ENCODE peak calls at places on chromosomes 6 and 20, in seven cellular contexts. I is IMR-90, C is A549, J is adrenal gland, H is GM12878, R is HepG2, T is heart left ventricle. W is an unnamed sample. For H3K4me1, the result is how much of the 10 kb centered on the place peaks cover.

GRCh38 chr6:137728386-137729349 is 138.4 kb upstream of the TNFAIP3 start:
- DNase-seq in I (peak), C (peak), J (peak), H (no peak), R (peak), T (no peak), W (no peak)

GRCh38 chr20:19943021-19943659 is 74.0 kb upstream of the NAA20 start:
- DNase-seq in I (no peak), C (no peak), J (no peak), H (no peak), R (no peak), T (no peak), W (no peak)

GRCh38 chr6:1554881-1555569 is 54.7 kb upstream of the FOXC1 start:
- DNase-seq in I (peak), C (peak), J (peak), H (no peak), R (no peak), T (peak), W (peak)

GRCh38 chr20:56362833-56363413 is 4.1 kb downstream of the FAM210B start:
- DNase-seq in I (peak), C (no peak), J (peak), H (no peak), R (no peak), T (peak), W (no peak)

GRCh38 chr20:61886721-61887658 is 178.7 kb downstream of the TAF4 start:
- DNase-seq in I (peak), C (peak), J (peak), H (no peak), R (peak), T (no peak), W (peak)

GRCh38 chr6:40349092-40349491 is 238.1 kb downstream of the LRFN2 start:
- DNase-seq in I (no peak), C (no peak), J (no peak), H (no peak), R (no peak), T (no peak), W (no peak)

GRCh38 chr6:26199773-26200728 is 112.8 kb downstream of the HFE start:
- DNase-seq in I (peak), C (no peak), J (peak), H (no peak), R (no peak), T (no peak), W (no peak)

GRCh38 chr20:37396520-37397075 is 50.7 kb downstream of the SRC start:
- DNase-seq in I (no peak), C (no peak), J (no peak), H (no peak), R (no peak), T (no peak), W (no peak)

GRCh38 chr6:22008248-22008836 is 288.5 kb downstream of the PRL start:
- DNase-seq in I (peak), C (peak), J (no peak), H (no peak), R (no peak), T (no peak), W (no peak)

GRCh38 chr6:87756858-87757257 is 54.8 kb upstream of the AKIRIN2 start:
- DNase-seq in I (peak), C (peak), J (no peak), H (peak), R (no peak), T (no peak), W (no peak)

GRCh38 chr6:75608304-75608703 is 6.6 kb downstream of the SENP6 start:
- DNase-seq in I (no peak), C (no peak), J (no peak), H (no peak), R (no peak), T (no peak), W (no peak)
- H3K4me1 ChIP-seq in I (under half), C (under half), J (under half), H (under half), R (half or more), T (under half), W (under half)

DNA sequence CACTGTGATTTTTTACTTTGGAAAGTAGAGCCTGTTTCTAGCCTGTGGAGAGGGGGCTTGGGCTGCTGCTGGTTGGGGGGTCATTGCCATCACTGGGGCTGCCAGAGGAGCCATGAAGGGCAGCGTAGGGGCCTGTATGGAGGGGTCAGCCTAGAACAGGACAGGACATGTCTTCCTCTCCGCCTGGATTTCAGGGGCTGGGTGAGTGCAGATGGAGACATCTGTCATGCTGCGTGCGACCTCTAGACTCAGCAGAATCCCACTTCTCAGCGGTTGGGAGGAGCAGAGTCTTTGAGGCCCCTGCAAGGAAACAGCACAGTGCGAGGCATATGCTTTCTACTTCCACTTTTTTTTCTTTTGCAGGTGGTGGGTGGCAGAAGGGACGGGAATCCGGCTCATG is 68.0 kb downstream of the EZR start:
- DNase-seq in I (no peak), C (no peak), J (no peak), H (no peak), R (no peak), T (no peak), W (no peak)
- TF ChIP-seq POLR2A in I (no peak), C (no peak), J (no peak), H (no peak), R (no peak), T (no peak), W (no peak)

GRCh38 chr20:3696200-3696599 is 14.4 kb upstream of the ADAM33 start:
- DNase-seq in I (no peak), C (no peak), J (no peak), H (no peak), R (no peak), T (no peak), W (no peak)
- TF ChIP-seq CTCF in I (peak), C (peak), J (peak), H (peak), R (peak), T (peak), W (no peak)

DNA sequence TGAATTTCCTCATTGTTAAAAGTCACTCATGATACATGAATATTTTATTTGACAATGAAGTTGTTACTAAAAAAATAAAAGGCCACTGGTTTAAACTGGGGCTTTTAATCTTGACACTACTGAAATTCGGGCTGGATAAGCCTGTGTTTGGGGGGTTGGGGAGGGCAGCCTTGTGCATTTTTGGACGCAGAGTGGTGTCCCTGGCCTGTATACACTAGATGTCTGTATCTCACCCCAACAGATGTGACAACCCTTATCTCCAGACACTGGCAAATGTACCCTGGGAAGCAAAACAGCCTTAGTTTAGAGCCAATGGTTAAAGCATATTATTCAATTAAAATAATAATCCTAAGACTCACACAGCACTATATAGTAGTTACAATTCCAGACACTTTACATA is 24.8 kb downstream of the MAN1A1 start:
- DNase-seq in I (no peak), C (no peak), J (no peak), H (no peak), R (no peak), T (no peak), W (no peak)
- H3K4me1 ChIP-seq in I (under half), C (under half), J (under half), H (under half), R (half or more), T (under half), W (under half)

DNA sequence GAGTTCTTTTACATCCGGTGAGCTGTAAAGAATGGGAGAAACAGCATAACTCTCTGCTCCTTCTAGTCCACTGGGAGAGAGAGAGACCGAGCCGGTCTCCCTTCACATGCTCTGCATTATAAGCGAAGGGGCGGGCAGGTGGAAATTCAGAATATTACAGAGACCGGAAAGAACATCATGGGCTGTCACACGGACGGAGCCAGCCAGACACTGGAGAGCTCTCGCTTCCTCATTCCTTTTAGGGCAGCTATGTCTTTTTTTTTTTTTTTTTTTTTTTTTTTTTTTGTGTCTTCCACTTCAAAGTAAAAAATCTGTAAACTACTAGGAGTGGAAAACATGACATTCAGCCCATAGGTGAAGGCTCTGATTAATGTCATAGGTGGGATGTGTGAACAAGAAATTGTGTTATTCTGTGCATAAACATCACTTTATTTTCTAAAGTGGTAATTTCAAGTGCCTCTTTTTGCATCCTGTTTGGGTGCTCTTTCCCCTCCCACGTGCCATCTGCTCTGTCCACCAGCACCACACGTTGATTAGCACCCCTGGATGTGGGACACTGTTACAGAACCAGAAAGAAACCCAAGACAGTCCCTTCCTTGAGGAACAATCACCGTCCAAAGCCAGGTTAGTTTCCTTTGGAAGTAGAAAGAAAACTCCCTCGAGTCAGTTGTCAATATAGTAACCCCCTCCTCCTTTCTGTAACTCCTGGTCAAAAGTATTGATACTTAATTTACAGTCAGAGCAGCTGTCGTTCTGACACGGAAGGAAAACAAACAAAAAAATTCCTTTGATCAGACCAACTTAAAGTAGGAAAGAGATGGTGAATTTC is at the start of gene TAGAP:
- DNase-seq in I (peak), C (no peak), J (peak), H (peak), R (no peak), T (peak), W (peak)
- TF ChIP-seq POLR2A in I (no peak), C (no peak), J (no peak), H (peak), R (no peak), T (peak), W (peak)

W was measured in tibial nerve.